ENCODE peak calls at places on chromosomes 12 and 14, in four cellular contexts. P is neural crest cell, Z is ovary, J is fibroblast of mammary gland. U is an unnamed sample.

GRCh38 chr12:70664463-70664862 is 27.2 kb upstream of the PTPRB start:
- DNase-seq in P (no peak), J (no peak), Z (no peak), U (no peak)

GRCh38 chr12:97471194-97471593 is 8.6 kb downstream of the RMST start:
- DNase-seq in Z (no peak), P (no peak), J (no peak), U (no peak)

GRCh38 chr12:19435831-19436497 is 3.3 kb upstream of the AEBP2 start:
- DNase-seq in P (no peak), Z (no peak), J (no peak), U (no peak)

GRCh38 chr12:48000878-48001321 is 3.4 kb downstream of the COL2A1 start:
- DNase-seq in Z (no peak), P (no peak), J (peak), U (no peak)

GRCh38 chr14:95440951-95441350 is 75.5 kb downstream of the SYNE3 start:
- DNase-seq in Z (no peak), J (no peak), P (no peak), U (no peak)

GRCh38 chr12:6312529-6313325 is 2.2 kb downstream of the PLEKHG6 start:
- DNase-seq in J (no peak), P (no peak), Z (no peak), U (peak)

GRCh38 chr14:76550534-76550933 is 174.6 kb downstream of the ESRRB start:
- DNase-seq in Z (no peak), P (no peak), J (peak), U (no peak)

GRCh38 chr14:75636100-75636692 is 24.5 kb downstream of the ERG28 start:
- DNase-seq in J (peak), Z (no peak), P (no peak), U (no peak)

GRCh38 chr12:10167588-10167987 is 4.3 kb downstream of the OLR1 start:
- DNase-seq in J (no peak), P (no peak), Z (no peak), U (no peak)

GRCh38 chr12:106227641-106228319 is 20.0 kb downstream of the CKAP4 start:
- DNase-seq in J (peak), P (no peak), Z (no peak), U (peak)

GRCh38 chr12:125650587-125650986 is 585.4 kb downstream of the AACS start:
- DNase-seq in P (no peak), J (no peak), Z (no peak), U (no peak)

GRCh38 chr12:6548556-6549378 is 7.1 kb downstream of the IFFO1 start:
- DNase-seq in Z (peak), J (peak), P (no peak), U (no peak)

GRCh38 chr12:70648831-70649230 is 11.6 kb upstream of the PTPRB start:
- DNase-seq in Z (no peak), P (no peak), J (peak), U (no peak)

GRCh38 chr14:106286697-106287290 is 760.4 kb downstream of the TMEM121 start:
- DNase-seq in J (no peak), Z (no peak), P (no peak), U (no peak)
- TF ChIP-seq CTCF in J (no peak), Z (no peak), P (no peak), U (no peak)

DNA sequence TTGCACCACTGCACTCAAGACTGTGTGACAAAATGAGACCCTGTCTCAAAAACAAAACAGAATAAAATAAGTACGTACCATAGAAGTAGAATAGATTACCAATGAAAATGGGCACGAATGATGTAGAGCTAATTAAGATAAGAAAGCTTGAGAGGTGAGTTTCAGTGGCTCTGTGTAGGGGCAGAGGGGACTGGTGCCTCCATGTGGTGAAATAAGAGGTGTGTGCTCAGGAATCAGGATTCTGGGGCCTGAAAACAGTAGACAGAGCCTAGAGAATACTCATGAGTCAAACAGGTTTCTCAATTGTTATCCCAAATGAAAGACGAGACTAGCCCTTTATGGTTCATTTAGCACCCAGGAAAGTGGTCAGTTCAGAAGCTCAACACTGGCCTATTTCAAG is 1145.1 kb downstream of the FLRT2 start:
- DNase-seq in P (no peak), J (no peak), Z (no peak), U (no peak)
- TF ChIP-seq CTCF in P (no peak), J (no peak), Z (no peak), U (no peak)

DNA sequence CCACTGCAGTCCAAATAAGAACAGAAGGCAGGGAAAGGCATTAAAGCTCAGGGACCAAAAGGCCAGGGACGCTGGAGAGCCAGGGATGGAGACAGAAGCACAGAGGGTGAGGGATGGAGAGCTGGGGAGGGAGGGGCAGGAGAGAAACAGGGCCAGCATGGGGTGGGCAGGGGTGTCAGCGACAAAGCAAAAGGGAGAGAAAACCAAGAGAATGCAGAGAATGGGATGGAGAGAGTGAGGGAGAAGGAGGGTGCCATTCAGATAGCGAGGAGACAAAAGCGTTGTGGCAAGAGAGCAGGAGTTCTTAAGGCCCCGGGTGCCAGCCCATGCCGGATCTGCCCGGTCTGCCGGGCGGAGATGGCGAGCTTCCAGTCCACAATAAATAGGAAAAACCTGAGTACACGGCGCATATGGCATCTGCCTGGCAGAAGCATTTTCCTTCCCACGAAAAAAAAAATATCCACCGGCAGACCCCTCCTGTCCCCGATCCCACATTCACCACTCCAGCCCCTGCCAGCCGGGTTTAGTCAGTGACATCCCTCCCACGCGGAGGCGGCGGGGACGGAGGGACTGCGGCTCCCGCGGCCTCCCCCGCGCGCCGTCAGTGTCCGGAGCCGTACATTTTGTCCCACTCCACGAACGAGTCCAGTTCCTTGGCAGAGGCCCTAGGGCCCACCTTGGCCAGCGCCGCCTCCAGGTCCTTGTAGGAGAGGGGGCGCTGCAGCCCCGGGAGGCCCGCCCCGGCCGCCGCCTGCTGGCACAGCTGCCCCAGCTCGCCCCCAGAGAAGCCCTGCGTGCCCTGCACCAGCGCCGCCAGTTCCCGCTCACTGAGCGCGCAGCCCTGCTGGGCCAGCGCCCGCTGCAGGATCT is 28.4 kb downstream of the FIGNL2 start:
- DNase-seq in P (no peak), Z (no peak), J (no peak), U (no peak)
- TF ChIP-seq CTCF in P (no peak), Z (no peak), J (no peak), U (no peak)

GRCh38 chr14:73746540-73747385 is 32.6 kb upstream of the PNMA1 start:
- DNase-seq in J (no peak), Z (peak), P (no peak), U (no peak)
- TF ChIP-seq CTCF in J (peak), Z (no peak), P (no peak), U (peak)

GRCh38 chr14:55131782-55132181 is 2.7 kb downstream of the LGALS3 start:
- DNase-seq in P (no peak), Z (no peak), J (peak), U (no peak)
- TF ChIP-seq CTCF in P (no peak), Z (no peak), J (peak), U (no peak)